ENCODE peak calls at places on chromosome 18, in five cellular contexts. V is mucosa of gallbladder, R is NCI-H1694 treated with DMSO at 0.1 percent for 48 hours, X is ureter, B is foreskin fibroblast. F is an unnamed sample.

GRCh38 chr18:51447351-51447896 is 249.9 kb upstream of the MEX3C start:
- DNase-seq in R (no peak), X (no peak), V (no peak), B (no peak), F (no peak)

GRCh38 chr18:61844726-61845125 is 48.1 kb downstream of the RNF152 start:
- DNase-seq in B (no peak), X (no peak), R (no peak), V (no peak), F (no peak)

GRCh38 chr18:63999871-64000270 is 30.0 kb downstream of the SERPINB8 start:
- DNase-seq in V (no peak), X (no peak), B (no peak), R (no peak), F (no peak)

GRCh38 chr18:51287818-51288508 is 90.5 kb upstream of the MEX3C start:
- DNase-seq in B (no peak), V (no peak), R (no peak), X (no peak), F (no peak)

GRCh38 chr18:44548291-44549221 is 132.1 kb upstream of the SETBP1 start:
- DNase-seq in V (no peak), B (peak), X (no peak), R (no peak), F (peak)

GRCh38 chr18:74965682-74966081 is 243.3 kb downstream of the PTGR3 start:
- DNase-seq in B (no peak), R (no peak), X (no peak), V (no peak), F (no peak)

GRCh38 chr18:59460060-59460395 is 101.0 kb upstream of the LMAN1 start:
- DNase-seq in R (no peak), X (no peak), B (peak), V (no peak), F (no peak)

GRCh38 chr18:48827321-48828200 is 123.2 kb downstream of the SMAD7 start:
- DNase-seq in X (peak), V (no peak), B (peak), R (no peak), F (peak)

GRCh38 chr18:60067426-60068210 is 167.8 kb downstream of the PMAIP1 start:
- DNase-seq in X (no peak), R (no peak), B (peak), V (no peak), F (no peak)

GRCh38 chr18:38972571-38972970 is 1407.0 kb upstream of the CELF4 start:
- DNase-seq in X (no peak), R (no peak), V (no peak), B (no peak), F (no peak)

GRCh38 chr18:54187372-54187771 is 37.1 kb downstream of the MBD2 start:
- DNase-seq in X (no peak), V (peak), R (no peak), B (no peak), F (no peak)

GRCh38 chr18:78521136-78521535 is 458.5 kb upstream of the SALL3 start:
- DNase-seq in V (no peak), R (no peak), X (peak), B (no peak), F (no peak)

GRCh38 chr18:2846241-2846637 is 567 bp upstream of the EMILIN2 start:
- DNase-seq in X (no peak), B (no peak), R (no peak), V (no peak), F (peak)

GRCh38 chr18:62399306-62399705 is 74.2 kb downstream of the TNFRSF11A start:
- DNase-seq in V (no peak), R (no peak), B (no peak), X (no peak), F (no peak)

GRCh38 chr18:73684651-73685050 is 463.0 kb downstream of the FBXO15 start:
- DNase-seq in V (no peak), X (no peak), B (peak), R (no peak), F (no peak)

F was measured in mucosa of descending colon.